ENCODE peak calls at places on chromosomes 2 and 18, in eight cellular contexts. Y, W, A, R, U, H, C and K are unnamed samples.
A peak's percentile ranks its signal among the peaks of the same experiment; 100 is the strongest.

GRCh38 chr2:24024018-24024417 is 14.1 kb downstream of the MFSD2B start:
- DNase-seq in W (peak; percentile 29), A (no peak), R (no peak), H (no peak), Y (no peak), U (no peak), C (peak; percentile 31), K (no peak)

GRCh38 chr2:118123561-118124232 is 35.4 kb downstream of the INSIG2 start:
- DNase-seq in R (no peak), A (no peak), H (no peak), W (peak; percentile 70), U (peak; percentile 68), C (no peak), Y (no peak), K (no peak)

GRCh38 chr2:28280576-28280975 is 112.1 kb upstream of the FOSL2 start:
- DNase-seq in H (no peak), A (no peak), R (no peak), W (no peak), Y (no peak), U (no peak), C (no peak), K (no peak)

GRCh38 chr2:178700922-178701342 is 106.3 kb downstream of the TTN start:
- DNase-seq in W (peak; percentile 33), A (peak; percentile 30), Y (no peak), C (no peak), H (no peak), R (no peak), U (no peak), K (no peak)

GRCh38 chr2:27369471-27370025 is 590 bp downstream of the EIF2B4 start:
- DNase-seq in H (peak; percentile 83), R (no peak), W (peak; percentile 63), U (peak; percentile 79), A (peak; percentile 92), Y (no peak), C (no peak), K (peak; percentile 35)

GRCh38 chr18:69257861-69258458 is 142.7 kb upstream of the DOK6 start:
- DNase-seq in Y (no peak), A (no peak), R (no peak), C (no peak), U (no peak), H (no peak), W (peak; percentile 73), K (no peak)

GRCh38 chr2:127422631-127423475 is 4.6 kb downstream of the PROC start:
- DNase-seq in W (no peak), R (no peak), A (peak; percentile 78), C (peak; percentile 34), Y (no peak), H (no peak), U (no peak), K (no peak)

GRCh38 chr2:72027426-72028161 is 120.1 kb downstream of the CYP26B1 start:
- DNase-seq in Y (no peak), W (no peak), A (no peak), H (peak; percentile 13), U (peak; percentile 58), C (no peak), R (peak; percentile 7), K (no peak)

GRCh38 chr2:130916438-130916705 is 79.7 kb downstream of the ARHGEF4 start:
- DNase-seq in A (no peak), C (no peak), U (no peak), H (no peak), W (no peak), R (no peak), Y (no peak), K (no peak)

GRCh38 chr18:43830905-43831304 is 553.6 kb upstream of the SYT4 start:
- DNase-seq in H (no peak), R (no peak), C (no peak), W (peak; percentile 18), Y (no peak), A (no peak), U (no peak), K (no peak)

GRCh38 chr2:174025271-174026121 is 60.3 kb upstream of the SP3 start:
- DNase-seq in H (peak; percentile 64), R (peak; percentile 72), Y (no peak), W (peak; percentile 86), U (peak; percentile 88), A (peak; percentile 76), C (no peak), K (no peak)

GRCh38 chr18:31041346-31042067 is 1.0 kb downstream of the DSC3 start:
- DNase-seq in A (peak; percentile 20), R (no peak), U (no peak), C (no peak), Y (peak; percentile 46), H (no peak), W (peak; percentile 31), K (no peak)

GRCh38 chr2:237232166-237232565 is 146.5 kb downstream of the COPS8 start:
- DNase-seq in A (no peak), R (no peak), H (no peak), C (no peak), W (no peak), Y (no peak), U (no peak), K (no peak)

GRCh38 chr2:134310450-134311079 is 56.7 kb downstream of the MGAT5 start:
- DNase-seq in C (peak; percentile 44), H (no peak), Y (no peak), W (no peak), R (no peak), U (no peak), A (no peak), K (no peak)

GRCh38 chr2:228689049-228689448 is 507.6 kb upstream of the SPHKAP start:
- DNase-seq in A (peak; percentile 60), C (peak; percentile 10), H (no peak), Y (no peak), U (no peak), R (no peak), W (peak; percentile 28), K (no peak)

GRCh38 chr2:19313553-19313952 is 44.9 kb downstream of the OSR1 start:
- DNase-seq in R (no peak), U (no peak), H (no peak), A (no peak), W (no peak), Y (no peak), C (no peak), K (no peak)

DNA sequence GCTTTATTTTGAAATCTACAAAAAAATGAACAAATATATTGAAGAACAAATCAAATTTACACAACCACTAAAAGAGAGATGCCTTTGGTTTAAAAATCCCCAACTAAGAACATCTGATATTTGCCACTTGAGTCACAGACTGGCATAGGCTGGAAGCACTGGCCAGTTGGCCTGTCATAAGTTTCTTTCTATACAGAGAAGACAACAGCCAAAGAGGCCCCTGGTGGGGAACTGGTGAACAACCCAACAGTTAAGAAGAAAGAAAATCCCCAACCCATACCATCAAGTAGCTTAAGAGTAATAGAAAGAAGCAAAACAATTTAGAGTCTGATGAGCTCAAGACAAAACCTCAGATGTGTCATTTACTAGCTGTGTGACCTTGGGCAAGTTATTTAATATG is 45.5 kb downstream of the OSR1 start:
- DNase-seq in W (peak; percentile 43), R (no peak), C (no peak), H (peak; percentile 31), U (no peak), A (peak; percentile 28), Y (no peak), K (no peak)
- TF ChIP-seq CTCF in W (peak; percentile 54), R (no peak), C (peak; percentile 21), H (peak; percentile 31), U (peak; percentile 15), A (peak; percentile 58), Y (peak; percentile 42), K (no peak)

GRCh38 chr2:50345691-50346090 is 686.2 kb downstream of the NRXN1 start:
- DNase-seq in H (no peak), W (no peak), C (no peak), U (no peak), R (no peak), Y (no peak), A (no peak), K (no peak)

GRCh38 chr2:50346104-50346503 is 685.8 kb downstream of the NRXN1 start:
- DNase-seq in C (no peak), W (no peak), U (no peak), Y (no peak), H (no peak), A (peak; percentile 50), R (no peak), K (no peak)

GRCh38 chr2:50346586-50347351 is 685.2 kb downstream of the NRXN1 start:
- DNase-seq in W (no peak), H (no peak), A (peak; percentile 58), C (no peak), Y (no peak), R (no peak), U (no peak), K (no peak)

GRCh38 chr2:50343157-50343821 is 688.6 kb downstream of the NRXN1 start:
- DNase-seq in A (no peak), U (no peak), H (no peak), Y (no peak), W (no peak), R (no peak), C (no peak), K (no peak)

DNA sequence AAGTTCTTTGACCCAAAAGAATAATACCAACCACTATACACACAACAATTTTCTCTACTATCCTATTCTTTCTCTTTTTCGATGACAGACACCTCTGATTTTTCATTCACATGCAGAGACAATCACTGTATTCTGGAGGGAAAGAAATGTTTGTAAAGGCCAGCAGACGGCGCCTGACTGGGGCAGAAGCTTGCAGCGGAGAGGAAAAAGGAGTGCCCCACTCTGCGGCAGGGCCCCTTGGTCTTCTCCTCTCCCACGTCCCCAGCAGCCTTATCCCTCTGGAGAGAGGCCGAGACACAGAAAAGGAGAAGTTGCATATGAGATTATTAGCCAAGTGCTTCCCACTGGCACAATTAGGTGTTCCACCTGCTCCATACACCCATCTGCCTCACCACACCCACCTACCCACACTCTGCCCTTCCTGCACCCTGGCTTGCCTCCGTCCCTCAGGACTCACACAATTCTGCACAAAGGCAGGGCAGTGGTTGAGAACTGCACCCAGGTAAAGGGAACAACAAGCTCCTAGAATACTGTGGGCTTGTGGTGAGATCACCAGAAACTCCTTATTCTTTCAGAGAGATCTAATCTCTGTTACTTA is 687.3 kb downstream of the NRXN1 start:
- DNase-seq in R (no peak), H (no peak), Y (no peak), C (no peak), U (no peak), W (no peak), A (no peak), K (no peak)
- TF ChIP-seq CTCF in R (no peak), H (no peak), Y (peak; percentile 35), C (peak; percentile 18), U (no peak), W (no peak), A (peak; percentile 7), K (no peak)

GRCh38 chr2:41241325-41242000 is 789.6 kb upstream of the SLC8A1 start:
- DNase-seq in A (no peak), C (peak; percentile 3), U (no peak), R (no peak), H (no peak), Y (no peak), W (no peak), K (no peak)
- TF ChIP-seq CTCF in A (no peak), C (no peak), U (no peak), R (no peak), H (no peak), Y (no peak), W (no peak), K (no peak)

DNA sequence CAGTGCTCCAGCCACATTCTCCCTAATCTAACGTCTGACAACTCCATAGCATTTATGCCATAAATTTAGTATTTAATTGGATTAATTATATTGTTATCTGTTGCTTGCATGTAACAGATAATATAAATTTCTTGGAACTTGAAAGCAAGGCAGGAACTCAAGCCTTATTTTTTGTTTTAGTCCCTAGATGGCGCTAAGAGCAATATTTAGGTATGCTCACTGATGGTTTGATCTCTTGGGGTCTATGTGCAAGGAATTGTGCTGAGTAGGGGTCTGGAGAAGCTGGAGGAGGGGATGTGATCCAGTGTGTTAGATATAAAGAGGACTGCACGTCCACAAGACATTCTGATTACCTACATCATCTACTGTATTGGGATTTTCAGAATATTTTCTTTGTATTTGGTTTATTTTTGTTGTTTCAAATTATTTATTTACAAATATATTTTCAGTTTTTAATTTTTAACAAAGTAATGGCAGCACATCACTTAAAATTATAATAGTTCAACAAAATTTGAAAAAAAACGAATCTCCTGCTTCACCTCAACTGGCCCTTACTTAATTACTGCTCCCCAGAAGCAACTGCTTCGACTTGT is 32.8 kb downstream of the KATNAL2 start:
- DNase-seq in W (peak; percentile 2), U (no peak), C (no peak), R (no peak), A (peak; percentile 55), Y (no peak), H (no peak), K (no peak)
- TF ChIP-seq CTCF in W (peak; percentile 54), U (no peak), C (peak; percentile 50), R (no peak), A (peak; percentile 73), Y (peak; percentile 70), H (peak; percentile 33), K (no peak)